ENCODE peak calls at places on chromosomes 13 and 19, in eight cellular contexts. M is nephron progenitor cell, U is AG09319, D is fibroblast of the aortic adventitia, X is cardiac muscle cell, P is astrocyte of the spinal cord, O is iPS-NIHi11, H is NCI-H2081. I is an unnamed sample.

GRCh38 chr19:18322318-18322758 is 538 bp downstream of the LSM4 start:
- DNase-seq in H (peak), O (peak), M (peak), U (no peak), X (peak), P (peak), D (peak), I (peak)

GRCh38 chr13:31200636-31200970 is 828 bp downstream of the B3GLCT start:
- DNase-seq in D (no peak), O (no peak), H (peak), U (no peak), P (peak), M (peak), X (no peak), I (peak)

GRCh38 chr13:50437252-50437651 is 406.2 kb downstream of the DLEU7 start:
- DNase-seq in H (no peak), O (no peak), D (no peak), U (no peak), P (peak), M (no peak), X (no peak), I (no peak)

GRCh38 chr13:33289966-33290365 is 4.4 kb upstream of the STARD13 start:
- DNase-seq in U (no peak), O (no peak), D (peak), P (no peak), H (no peak), X (no peak), M (no peak), I (no peak)

GRCh38 chr13:102774596-102775375 is 1.2 kb upstream of the TEX30 start:
- DNase-seq in H (no peak), P (no peak), D (no peak), O (no peak), M (no peak), X (no peak), U (no peak), I (no peak)

GRCh38 chr19:44903602-44904425 is 1.8 kb upstream of the APOE start:
- DNase-seq in X (peak), M (peak), P (peak), D (peak), H (peak), O (peak), U (no peak), I (peak)

GRCh38 chr13:36998624-36999041 is 507 bp downstream of the ALG5 start:
- DNase-seq in P (no peak), U (no peak), H (no peak), O (peak), M (peak), D (no peak), X (peak), I (no peak)

GRCh38 chr13:53782400-53783030 is 753.9 kb downstream of the OLFM4 start:
- DNase-seq in H (peak), U (no peak), M (peak), P (peak), O (peak), D (peak), X (peak), I (peak)

GRCh38 chr13:100491164-100491847 is 97.3 kb downstream of the GGACT start:
- DNase-seq in O (no peak), P (peak), U (no peak), D (peak), X (peak), H (peak), M (no peak), I (peak)

GRCh38 chr19:52567921-52568320 is 2.2 kb upstream of the ZNF701 start:
- DNase-seq in O (no peak), P (no peak), M (no peak), D (no peak), U (no peak), X (no peak), H (no peak), I (no peak)

GRCh38 chr19:44544031-44544430 is 14.6 kb upstream of the CEACAM20 start:
- DNase-seq in U (no peak), P (no peak), X (no peak), O (no peak), H (no peak), M (no peak), D (no peak), I (no peak)

GRCh38 chr19:6802336-6803035 is 30.0 kb downstream of the VAV1 start:
- DNase-seq in X (peak), H (no peak), M (no peak), O (no peak), D (no peak), U (no peak), P (no peak), I (peak)

I was measured in endothelial cell of umbilical vein.